ENCODE peak calls at places on chromosomes 13 and 19, in five cellular contexts. X is Caco-2, H is neural crest cell, S is testis, V is osteoblast. Q is an unnamed sample.

GRCh38 chr19:52957591-52957990 is 5.1 kb downstream of the ZNF816 start:
- DNase-seq in X (no peak), H (no peak), S (no peak), V (no peak), Q (no peak)

GRCh38 chr19:35905178-35905727 is 2.8 kb downstream of the TYROBP start:
- DNase-seq in X (no peak), S (no peak), H (no peak), V (peak), Q (no peak)

GRCh38 chr19:40210919-40211318 is 7.3 kb downstream of the TTC9B start:
- DNase-seq in S (no peak), V (peak), H (no peak), X (no peak), Q (no peak)

GRCh38 chr13:98934243-98934642 is 43.6 kb downstream of the DOCK9 start:
- DNase-seq in S (no peak), H (no peak), X (no peak), V (no peak), Q (no peak)

GRCh38 chr19:2988568-2988967 is 11.2 kb downstream of the TLE6 start:
- DNase-seq in H (no peak), X (no peak), S (no peak), V (peak), Q (no peak)

GRCh38 chr19:47573076-47574026 is at the start of gene ZNF541:
- DNase-seq in H (no peak), S (peak), X (no peak), V (peak), Q (no peak)

GRCh38 chr19:37966211-37967072 is 59.4 kb downstream of the SIPA1L3 start:
- DNase-seq in S (no peak), V (no peak), X (peak), H (no peak), Q (no peak)

GRCh38 chr19:995051-995827 is 5.0 kb upstream of the GRIN3B start:
- DNase-seq in S (no peak), V (no peak), X (no peak), H (no peak), Q (no peak)

GRCh38 chr19:2249010-2249866 is at the start of gene AMH:
- DNase-seq in S (peak), X (no peak), V (peak), H (no peak), Q (no peak)

GRCh38 chr19:12202250-12202649 is 39.4 kb downstream of the ZNF136 start:
- DNase-seq in X (peak), H (no peak), V (no peak), S (peak), Q (no peak)

GRCh38 chr19:38577826-38578225 is 39.9 kb downstream of the MAP4K1 start:
- DNase-seq in V (no peak), X (no peak), H (no peak), S (no peak), Q (no peak)

GRCh38 chr13:88022826-88023225 is 351.7 kb downstream of the SLITRK5 start:
- DNase-seq in H (no peak), V (no peak), X (no peak), S (no peak), Q (no peak)

GRCh38 chr19:43315851-43316250 is 37.6 kb upstream of the CD177 start:
- DNase-seq in X (no peak), S (peak), H (no peak), V (no peak), Q (no peak)

GRCh38 chr19:18520848-18521691 is 800 bp downstream of the ELL start:
- DNase-seq in S (no peak), X (no peak), V (peak), H (peak), Q (peak)

GRCh38 chr13:112161441-112162301 is 94.7 kb downstream of the SOX1 start:
- DNase-seq in S (no peak), X (peak), H (peak), V (no peak), Q (no peak)

GRCh38 chr19:31372245-31372781 is 23.1 kb upstream of the TSHZ3 start:
- DNase-seq in V (no peak), H (no peak), S (no peak), X (no peak), Q (no peak)

GRCh38 chr19:9251236-9251635 is 506 bp downstream of the OR7E24 start:
- DNase-seq in S (no peak), V (no peak), X (no peak), H (no peak), Q (no peak)

GRCh38 chr19:2517881-2518601 is 42.1 kb downstream of the GADD45B start:
- DNase-seq in V (peak), X (no peak), H (no peak), S (no peak), Q (no peak)

GRCh38 chr19:4447327-4448146 is 10.1 kb downstream of the UBXN6 start:
- DNase-seq in S (no peak), V (peak), H (no peak), X (no peak), Q (no peak)

GRCh38 chr13:42876810-42877550 is 95.6 kb downstream of the FAM216B start:
- DNase-seq in V (peak), H (no peak), X (no peak), S (no peak), Q (no peak)

GRCh38 chr19:36973844-36974195 is 57.7 kb downstream of the ZNF568 start:
- DNase-seq in S (no peak), H (no peak), V (peak), X (no peak), Q (no peak)

GRCh38 chr19:29727906-29728305 is 12.8 kb upstream of the C19orf12 start:
- DNase-seq in V (no peak), X (no peak), H (no peak), S (no peak), Q (no peak)

GRCh38 chr13:79647518-79647917 is 166.6 kb downstream of the NDFIP2 start:
- DNase-seq in S (no peak), H (no peak), V (no peak), X (no peak), Q (no peak)

GRCh38 chr13:48431987-48432615 is 19.2 kb upstream of the LPAR6 start:
- DNase-seq in X (no peak), S (no peak), V (no peak), H (no peak), Q (no peak)

GRCh38 chr13:25743426-25743825 is 308.4 kb downstream of the SHISA2 start:
- DNase-seq in V (no peak), H (no peak), X (no peak), S (no peak), Q (no peak)

GRCh38 chr13:54029226-54029625 is 1000.6 kb downstream of the OLFM4 start:
- DNase-seq in X (no peak), S (no peak), H (no peak), V (no peak), Q (no peak)

GRCh38 chr19:17112271-17112670 is 36.7 kb downstream of the MYO9B start:
- DNase-seq in V (peak), H (no peak), X (no peak), S (no peak), Q (no peak)

GRCh38 chr19:17109962-17110598 is 34.5 kb downstream of the MYO9B start:
- DNase-seq in X (no peak), H (no peak), V (peak), S (peak), Q (no peak)

GRCh38 chr19:17111766-17112165 is 36.2 kb downstream of the MYO9B start:
- DNase-seq in X (no peak), H (no peak), V (no peak), S (no peak), Q (no peak)

GRCh38 chr19:17109300-17109699 is 33.7 kb downstream of the MYO9B start:
- DNase-seq in V (peak), H (no peak), S (no peak), X (no peak), Q (no peak)

GRCh38 chr19:17110599-17110966 is 35.0 kb downstream of the MYO9B start:
- DNase-seq in S (no peak), H (no peak), V (no peak), X (no peak), Q (no peak)
- TF ChIP-seq CTCF in S (no peak), H (no peak), V (no peak), X (no peak), Q (no peak)

GRCh38 chr13:110239280-110240120 is 67.5 kb downstream of the COL4A1 start:
- DNase-seq in V (no peak), X (no peak), H (no peak), S (no peak), Q (no peak)
- TF ChIP-seq CTCF in V (peak), X (no peak), H (no peak), S (no peak), Q (no peak)

GRCh38 chr13:21175656-21176194 is 627 bp downstream of the SKA3 start:
- DNase-seq in X (no peak), S (no peak), H (no peak), V (no peak), Q (no peak)

GRCh38 chr13:21176982-21177284 is 475 bp downstream of the MRPL57 start:
- DNase-seq in V (no peak), H (no peak), S (no peak), X (no peak), Q (no peak)

GRCh38 chr13:21181671-21182070 is 5.2 kb downstream of the MRPL57 start:
- DNase-seq in S (no peak), H (no peak), V (no peak), X (no peak), Q (no peak)

GRCh38 chr13:21171420-21171819 is 4.9 kb downstream of the SKA3 start:
- DNase-seq in H (no peak), X (no peak), V (no peak), S (no peak), Q (no peak)

GRCh38 chr13:21176195-21176981 is at the start of the genes MRPL57 and SKA3:
- DNase-seq in X (peak), H (peak), S (peak), V (peak), Q (peak)
- TF ChIP-seq CTCF in X (no peak), H (peak), S (no peak), V (no peak), Q (no peak)

DNA sequence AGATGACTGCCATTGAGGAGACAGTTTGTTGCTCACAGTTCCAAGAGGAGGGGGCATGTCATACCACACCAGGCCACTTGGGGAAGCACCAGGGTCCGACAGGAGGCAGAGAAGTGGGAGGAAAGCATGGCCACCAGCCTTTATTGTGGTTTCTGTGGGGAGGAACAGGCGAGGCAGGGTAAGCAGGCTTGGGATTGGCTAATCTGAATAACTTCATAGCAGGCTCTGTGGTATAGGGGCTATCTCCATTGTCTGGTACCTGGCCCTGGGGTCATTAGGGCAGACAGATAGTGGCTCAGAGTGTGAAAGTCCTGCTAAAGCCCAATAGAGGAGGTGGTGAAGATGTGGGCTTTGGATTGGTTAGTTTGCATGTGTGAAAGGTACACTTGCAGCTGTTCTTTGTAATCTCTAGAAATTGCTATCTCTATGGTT is 35.5 kb downstream of the CBY2 start:
- DNase-seq in V (no peak), X (no peak), H (no peak), S (no peak), Q (no peak)
- TF ChIP-seq CTCF in V (peak), X (no peak), H (no peak), S (peak), Q (no peak)

GRCh38 chr13:23512762-23513395 is 57.3 kb upstream of the TNFRSF19 start:
- DNase-seq in V (no peak), S (no peak), H (no peak), X (no peak), Q (no peak)
- TF ChIP-seq CTCF in V (no peak), S (peak), H (peak), X (no peak), Q (no peak)

DNA sequence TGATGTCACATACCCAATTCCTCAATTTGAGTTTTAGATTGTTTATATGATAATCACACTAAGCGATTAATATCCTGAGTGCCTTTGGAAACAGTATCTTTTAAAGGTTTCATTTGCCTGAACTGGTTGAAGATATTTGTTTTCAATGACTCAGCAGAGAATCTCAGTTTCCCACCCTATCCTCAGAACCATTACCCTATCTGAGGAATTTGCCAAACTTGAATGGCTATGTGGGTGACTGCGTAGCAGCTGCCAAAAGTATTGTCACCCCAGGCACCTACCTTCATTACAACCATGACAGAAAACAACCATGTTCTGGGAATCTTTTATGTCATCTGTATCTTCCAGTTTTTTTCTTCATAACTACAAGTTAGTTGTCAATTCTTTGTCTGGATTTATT is 440.1 kb upstream of the NBEA start:
- DNase-seq in H (no peak), X (no peak), S (no peak), V (no peak), Q (no peak)
- TF ChIP-seq CTCF in H (no peak), X (no peak), S (no peak), V (no peak), Q (no peak)

Q was measured in coronary artery.